ENCODE peak calls at places on chromosome 4, in five cellular contexts. W is H1, O is neuronal stem cell, P is H9, U is trophoblast cell. E is an unnamed sample.

GRCh38 chr4:108272566-108272965 is 103.8 kb upstream of the LEF1 start:
- DNase-seq in W (no peak), O (no peak), P (no peak), U (no peak), E (peak)

GRCh38 chr4:37687175-37687525 is 974 bp upstream of the RELL1 start:
- DNase-seq in W (no peak), O (no peak), P (no peak), U (no peak), E (no peak)

GRCh38 chr4:57410331-57411052 is 300.3 kb upstream of the IGFBP7 start:
- DNase-seq in W (no peak), O (peak), P (no peak), U (no peak), E (no peak)

GRCh38 chr4:106671711-106672110 is 303.1 kb upstream of the GIMD1 start:
- DNase-seq in W (no peak), O (no peak), P (no peak), U (no peak), E (peak)

GRCh38 chr4:170979736-170980135 is 833.5 kb upstream of the GALNTL6 start:
- DNase-seq in W (no peak), O (no peak), P (peak), U (no peak), E (peak)

GRCh38 chr4:77025643-77026321 is 50.0 kb downstream of the CCNI start:
- DNase-seq in W (no peak), O (no peak), P (no peak), U (no peak), E (peak)

GRCh38 chr4:150080875-150081274 is 2.6 kb downstream of the DCLK2 start:
- DNase-seq in W (no peak), O (no peak), P (no peak), U (no peak), E (peak)

GRCh38 chr4:139704915-139705485 is 39.4 kb downstream of the MGST2 start:
- DNase-seq in W (no peak), O (no peak), P (no peak), U (no peak), E (peak)

GRCh38 chr4:145066063-145066501 is 31.9 kb downstream of the ANAPC10 start:
- DNase-seq in W (no peak), O (peak), P (no peak), U (no peak), E (peak)

GRCh38 chr4:53905935-53906377 is 158.4 kb downstream of the CHIC2 start:
- DNase-seq in W (no peak), O (peak), P (peak), U (no peak), E (peak)

GRCh38 chr4:6473264-6474052 is 1.0 kb upstream of the PPP2R2C start:
- DNase-seq in W (no peak), O (no peak), P (peak), U (no peak), E (no peak)

DNA sequence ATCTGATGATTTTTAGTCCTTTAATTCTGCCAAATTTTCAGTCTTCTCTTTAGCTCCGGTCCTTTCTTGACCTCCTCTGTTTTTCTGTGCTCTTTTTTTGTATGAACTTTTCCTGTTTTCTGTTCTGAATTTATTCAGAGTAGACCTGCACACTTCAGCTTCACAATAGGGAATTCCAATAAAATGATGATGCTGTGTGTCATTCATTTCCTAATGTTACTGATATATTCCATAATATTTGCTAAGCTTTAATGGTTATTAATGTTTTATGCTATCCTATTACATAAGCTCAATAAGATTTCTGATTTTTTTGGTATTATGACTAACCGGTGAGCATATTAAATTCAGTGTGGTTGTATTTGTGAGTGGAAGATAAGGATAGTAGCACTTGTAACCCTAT is 13.9 kb upstream of the MAD2L1 start:
- DNase-seq in W (no peak), O (no peak), P (no peak), U (no peak), E (no peak)
- H2BK12ac ChIP-seq in W (no peak), O (no peak), P (no peak), U (no peak), E (no peak)

GRCh38 chr4:2007804-2008670 is 737 bp downstream of the NELFA start:
- DNase-seq in W (no peak), O (peak), P (no peak), U (no peak), E (peak)

GRCh38 chr4:2008921-2009650 is at the start of gene NELFA:
- DNase-seq in W (peak), O (peak), P (peak), U (peak), E (peak)

GRCh38 chr4:2006956-2007653 is 1.7 kb downstream of the NELFA start:
- DNase-seq in W (no peak), O (no peak), P (no peak), U (no peak), E (peak)

GRCh38 chr4:2008671-2008920 is 178 bp downstream of the NELFA start:
- DNase-seq in W (no peak), O (no peak), P (no peak), U (no peak), E (no peak)

GRCh38 chr4:2006367-2006766 is 2.4 kb downstream of the NELFA start:
- DNase-seq in W (no peak), O (no peak), P (no peak), U (no peak), E (no peak)
- H2BK12ac ChIP-seq in W (no peak), O (no peak), P (no peak), U (no peak), E (no peak)

DNA sequence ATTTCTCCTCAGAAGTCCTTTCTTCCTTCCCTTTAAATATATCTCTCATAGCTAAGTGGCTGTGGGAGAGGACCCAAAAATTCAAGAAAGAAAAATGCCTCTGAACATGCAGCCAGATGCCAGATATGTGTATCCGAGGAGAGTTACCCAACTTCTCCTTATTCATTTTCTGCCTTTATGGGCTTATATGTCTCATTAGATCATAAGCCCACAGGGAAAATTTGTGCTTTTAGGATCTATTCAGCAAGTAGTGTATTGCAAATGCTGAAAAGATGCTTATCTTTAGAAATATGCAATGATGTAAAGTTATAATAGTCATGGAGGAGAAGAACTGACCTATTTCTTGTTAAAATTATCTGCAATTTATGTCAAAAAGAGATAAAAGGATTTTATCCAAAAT is 371.8 kb upstream of the NOCT start:
- DNase-seq in W (no peak), O (no peak), P (no peak), U (no peak), E (no peak)
- H2BK12ac ChIP-seq in W (no peak), O (no peak), P (no peak), U (no peak), E (no peak)

DNA sequence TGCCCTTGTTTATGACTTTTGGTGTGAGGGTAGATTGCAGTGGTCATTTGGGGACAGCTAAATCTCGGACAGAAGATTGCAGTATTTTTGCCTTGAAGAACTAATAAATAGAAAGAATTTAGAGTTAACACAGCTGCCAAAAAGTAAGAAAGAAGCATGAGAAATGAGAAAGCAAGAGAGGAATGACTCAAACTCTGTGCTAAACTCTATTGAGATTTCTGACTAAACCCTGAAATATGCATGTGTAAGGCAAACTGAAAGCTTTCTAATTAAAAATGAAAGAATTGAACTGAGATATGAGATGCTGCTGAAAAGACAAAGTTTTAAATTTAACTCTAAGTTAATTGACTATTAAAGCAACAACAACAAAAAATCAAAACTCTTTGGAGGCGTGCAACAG is 791.3 kb downstream of the RAB28 start:
- DNase-seq in W (no peak), O (no peak), P (no peak), U (no peak), E (peak)
- H2BK12ac ChIP-seq in W (no peak), O (no peak), P (no peak), U (no peak), E (no peak)

DNA sequence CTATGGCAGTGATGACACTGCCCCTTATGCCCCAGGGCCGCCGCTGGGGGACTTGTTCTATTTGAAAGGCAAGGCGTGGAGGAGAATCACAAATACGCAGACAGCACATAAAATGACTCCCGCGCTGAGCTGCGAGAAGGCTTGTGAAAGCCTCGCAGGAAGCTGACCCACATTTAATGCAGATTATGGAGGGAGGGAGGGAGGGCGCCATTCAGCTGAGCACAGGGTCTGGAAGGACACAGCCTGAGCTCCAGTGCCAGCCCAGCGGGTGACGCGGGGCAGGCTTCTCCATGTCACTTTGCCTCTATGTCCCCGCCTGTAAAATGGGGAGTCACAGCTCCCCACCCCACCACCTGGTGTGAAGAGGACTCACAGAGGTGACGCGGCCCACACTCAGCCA is 14.3 kb downstream of the ABLIM2 start:
- DNase-seq in W (no peak), O (no peak), P (peak), U (no peak), E (no peak)
- H2BK12ac ChIP-seq in W (no peak), O (no peak), P (no peak), U (no peak), E (no peak)

GRCh38 chr4:184267206-184267608 is 49.5 kb upstream of the ENPP6 start:
- DNase-seq in W (no peak), O (no peak), P (peak), U (no peak), E (no peak)

GRCh38 chr4:184267673-184268573 is 50.2 kb upstream of the ENPP6 start:
- DNase-seq in W (no peak), O (no peak), P (peak), U (peak), E (peak)

GRCh38 chr4:184263910-184264732 is 46.4 kb upstream of the ENPP6 start:
- DNase-seq in W (peak), O (peak), P (peak), U (peak), E (peak)

GRCh38 chr4:184263461-184263860 is 45.8 kb upstream of the ENPP6 start:
- DNase-seq in W (no peak), O (no peak), P (no peak), U (no peak), E (no peak)

DNA sequence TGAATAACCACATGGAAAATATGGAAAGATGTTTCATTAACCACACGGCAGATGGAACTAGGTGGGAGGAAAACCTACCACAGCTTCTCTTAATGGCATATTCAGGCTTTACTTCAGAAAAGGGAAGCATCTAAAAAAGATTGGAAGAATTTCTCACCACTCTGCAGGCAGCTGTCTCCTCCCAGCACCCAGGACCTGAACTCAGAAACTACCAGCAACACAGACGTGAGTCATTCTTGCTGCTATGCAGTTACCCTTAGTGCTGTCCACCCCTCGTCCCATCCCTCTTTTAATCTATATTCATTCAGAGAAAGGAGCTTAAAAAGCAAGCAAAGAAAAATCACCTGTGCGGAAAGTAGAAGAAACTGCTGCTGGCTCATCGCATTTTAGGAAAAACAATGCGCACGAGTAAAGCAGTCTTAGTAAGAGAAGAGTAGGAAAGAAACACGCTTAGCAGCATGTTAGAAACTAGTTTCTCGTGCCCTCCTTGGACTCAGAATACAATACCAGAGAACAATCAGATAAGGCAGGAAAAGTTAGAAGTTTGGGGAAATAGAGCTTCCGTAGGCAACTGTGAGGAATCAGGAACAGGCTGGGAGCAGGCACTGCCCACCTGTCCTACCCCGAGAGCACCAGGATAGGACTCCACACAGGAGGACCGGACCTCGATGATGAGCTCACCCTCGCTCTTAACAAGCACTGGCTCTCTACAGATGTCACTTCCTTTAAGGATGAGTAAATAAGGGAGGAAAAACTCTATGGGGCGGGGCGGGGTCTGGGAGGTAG is 48.1 kb upstream of the ENPP6 start:
- DNase-seq in W (no peak), O (no peak), P (no peak), U (peak), E (peak)
- H2BK12ac ChIP-seq in W (no peak), O (no peak), P (no peak), U (no peak), E (peak)

DNA sequence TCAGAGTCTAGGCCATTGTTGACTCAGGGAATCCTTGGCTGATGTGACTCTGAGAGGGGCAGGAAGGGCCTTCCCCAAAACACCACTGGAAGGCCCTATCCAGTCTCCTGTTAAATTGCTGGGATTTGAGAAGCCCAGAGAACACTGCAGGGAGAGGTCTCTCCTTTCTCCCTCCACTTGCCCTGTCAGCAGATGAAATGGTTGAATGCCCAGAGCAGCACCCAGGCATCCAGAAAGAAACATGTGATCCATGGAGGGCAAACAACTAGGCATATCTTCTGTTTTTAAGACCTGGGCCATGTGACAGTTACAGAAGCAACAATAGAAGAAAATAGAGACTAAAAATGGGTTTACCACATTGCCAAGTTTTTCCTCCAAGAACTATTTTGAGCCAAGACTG is 291.1 kb downstream of the QDPR start:
- DNase-seq in W (no peak), O (no peak), P (no peak), U (no peak), E (no peak)
- H2BK12ac ChIP-seq in W (no peak), O (no peak), P (no peak), U (no peak), E (no peak)

E was measured in mesenchymal stem cell.